ENCODE peak calls at places on chromosomes 13 and 19, in nine cellular contexts. One of them, this sample, is unnamed.
A peak's percentile ranks its signal among the peaks of the same experiment; 100 is the strongest.

GRCh38 chr13:49516467-49516866 is 20.7 kb downstream of the PHF11 start:
- DNase-seq in WERI-Rb-1: no peak
- DNase-seq in T-helper 9 cell: no peak
- DNase-seq in dermis blood vessel endothelial cell: no peak
- DNase-seq in fibroblast of the aortic adventitia: no peak
- DNase-seq in AML-193: no peak
- DNase-seq in colonic mucosa: no peak
- DNase-seq in stimulated activated CD4-positive, alpha-beta T cell treated with anti-CD3 and anti-CD28 coated beads, Interleukin-15, amount 100 ng/mL, for 48 hours: no peak
- DNase-seq in activated T-cell treated with anti-CD3 and anti-CD28 coated beads, Interleukin-2, amount 50 U/mL, for 72 hours: no peak
- DNase-seq in this sample: no peak

GRCh38 chr19:14147797-14148605 is 11.6 kb upstream of the ASF1B start:
- DNase-seq in WERI-Rb-1: peak; percentile 77
- DNase-seq in T-helper 9 cell: peak; percentile 41
- DNase-seq in dermis blood vessel endothelial cell: peak; percentile 84
- DNase-seq in fibroblast of the aortic adventitia: peak; percentile 74
- DNase-seq in AML-193: no peak
- DNase-seq in colonic mucosa: peak; percentile 72
- DNase-seq in stimulated activated CD4-positive, alpha-beta T cell treated with anti-CD3 and anti-CD28 coated beads, Interleukin-15, amount 100 ng/mL, for 48 hours: no peak
- DNase-seq in activated T-cell treated with anti-CD3 and anti-CD28 coated beads, Interleukin-2, amount 50 U/mL, for 72 hours: peak; percentile 75
- DNase-seq in this sample: peak; percentile 27

GRCh38 chr13:111993701-111994100 is 73.2 kb upstream of the SOX1 start:
- DNase-seq in WERI-Rb-1: no peak
- DNase-seq in T-helper 9 cell: no peak
- DNase-seq in dermis blood vessel endothelial cell: no peak
- DNase-seq in fibroblast of the aortic adventitia: no peak
- DNase-seq in AML-193: no peak
- DNase-seq in colonic mucosa: no peak
- DNase-seq in stimulated activated CD4-positive, alpha-beta T cell treated with anti-CD3 and anti-CD28 coated beads, Interleukin-15, amount 100 ng/mL, for 48 hours: no peak
- DNase-seq in activated T-cell treated with anti-CD3 and anti-CD28 coated beads, Interleukin-2, amount 50 U/mL, for 72 hours: no peak
- DNase-seq in this sample: no peak

GRCh38 chr13:20193142-20193923 is 595 bp upstream of the GJB2 start:
- DNase-seq in WERI-Rb-1: no peak
- DNase-seq in T-helper 9 cell: no peak
- DNase-seq in dermis blood vessel endothelial cell: no peak
- DNase-seq in fibroblast of the aortic adventitia: peak; percentile 12
- DNase-seq in AML-193: no peak
- DNase-seq in colonic mucosa: no peak
- DNase-seq in stimulated activated CD4-positive, alpha-beta T cell treated with anti-CD3 and anti-CD28 coated beads, Interleukin-15, amount 100 ng/mL, for 48 hours: no peak
- DNase-seq in activated T-cell treated with anti-CD3 and anti-CD28 coated beads, Interleukin-2, amount 50 U/mL, for 72 hours: peak; percentile 19
- DNase-seq in this sample: no peak

GRCh38 chr19:47341734-47342133 is 7.4 kb upstream of the DHX34 start:
- DNase-seq in WERI-Rb-1: no peak
- DNase-seq in T-helper 9 cell: no peak
- DNase-seq in dermis blood vessel endothelial cell: no peak
- DNase-seq in fibroblast of the aortic adventitia: no peak
- DNase-seq in AML-193: no peak
- DNase-seq in colonic mucosa: no peak
- DNase-seq in stimulated activated CD4-positive, alpha-beta T cell treated with anti-CD3 and anti-CD28 coated beads, Interleukin-15, amount 100 ng/mL, for 48 hours: no peak
- DNase-seq in activated T-cell treated with anti-CD3 and anti-CD28 coated beads, Interleukin-2, amount 50 U/mL, for 72 hours: no peak
- DNase-seq in this sample: no peak

GRCh38 chr13:42119875-42120274 is 71.4 kb downstream of the DGKH start:
- DNase-seq in WERI-Rb-1: no peak
- DNase-seq in T-helper 9 cell: no peak
- DNase-seq in dermis blood vessel endothelial cell: no peak
- DNase-seq in fibroblast of the aortic adventitia: no peak
- DNase-seq in AML-193: no peak
- DNase-seq in colonic mucosa: no peak
- DNase-seq in stimulated activated CD4-positive, alpha-beta T cell treated with anti-CD3 and anti-CD28 coated beads, Interleukin-15, amount 100 ng/mL, for 48 hours: no peak
- DNase-seq in activated T-cell treated with anti-CD3 and anti-CD28 coated beads, Interleukin-2, amount 50 U/mL, for 72 hours: no peak
- DNase-seq in this sample: no peak

GRCh38 chr13:35144496-35144895 is 202.4 kb downstream of the NBEA start:
- DNase-seq in WERI-Rb-1: no peak
- DNase-seq in T-helper 9 cell: no peak
- DNase-seq in dermis blood vessel endothelial cell: no peak
- DNase-seq in fibroblast of the aortic adventitia: peak; percentile 45
- DNase-seq in AML-193: no peak
- DNase-seq in colonic mucosa: no peak
- DNase-seq in stimulated activated CD4-positive, alpha-beta T cell treated with anti-CD3 and anti-CD28 coated beads, Interleukin-15, amount 100 ng/mL, for 48 hours: no peak
- DNase-seq in activated T-cell treated with anti-CD3 and anti-CD28 coated beads, Interleukin-2, amount 50 U/mL, for 72 hours: no peak
- DNase-seq in this sample: no peak

GRCh38 chr19:5037936-5038335 is 69.0 kb downstream of the KDM4B start:
- DNase-seq in WERI-Rb-1: no peak
- DNase-seq in T-helper 9 cell: no peak
- DNase-seq in dermis blood vessel endothelial cell: no peak
- DNase-seq in fibroblast of the aortic adventitia: no peak
- DNase-seq in AML-193: no peak
- DNase-seq in colonic mucosa: no peak
- DNase-seq in stimulated activated CD4-positive, alpha-beta T cell treated with anti-CD3 and anti-CD28 coated beads, Interleukin-15, amount 100 ng/mL, for 48 hours: no peak
- DNase-seq in activated T-cell treated with anti-CD3 and anti-CD28 coated beads, Interleukin-2, amount 50 U/mL, for 72 hours: no peak
- DNase-seq in this sample: no peak

GRCh38 chr19:31667106-31667505 is 317.9 kb upstream of the TSHZ3 start:
- DNase-seq in WERI-Rb-1: no peak
- DNase-seq in T-helper 9 cell: no peak
- DNase-seq in dermis blood vessel endothelial cell: no peak
- DNase-seq in fibroblast of the aortic adventitia: no peak
- DNase-seq in AML-193: no peak
- DNase-seq in colonic mucosa: no peak
- DNase-seq in stimulated activated CD4-positive, alpha-beta T cell treated with anti-CD3 and anti-CD28 coated beads, Interleukin-15, amount 100 ng/mL, for 48 hours: no peak
- DNase-seq in activated T-cell treated with anti-CD3 and anti-CD28 coated beads, Interleukin-2, amount 50 U/mL, for 72 hours: no peak
- DNase-seq in this sample: no peak

GRCh38 chr19:32372726-32373613 is 27.6 kb downstream of the ZNF507 start:
- DNase-seq in WERI-Rb-1: no peak
- DNase-seq in T-helper 9 cell: no peak
- DNase-seq in dermis blood vessel endothelial cell: no peak
- DNase-seq in fibroblast of the aortic adventitia: no peak
- DNase-seq in AML-193: no peak
- DNase-seq in colonic mucosa: no peak
- DNase-seq in stimulated activated CD4-positive, alpha-beta T cell treated with anti-CD3 and anti-CD28 coated beads, Interleukin-15, amount 100 ng/mL, for 48 hours: no peak
- DNase-seq in activated T-cell treated with anti-CD3 and anti-CD28 coated beads, Interleukin-2, amount 50 U/mL, for 72 hours: no peak
- DNase-seq in this sample: no peak

GRCh38 chr19:28492616-28493015 is 720.3 kb downstream of the UQCRFS1 start:
- DNase-seq in WERI-Rb-1: no peak
- DNase-seq in T-helper 9 cell: no peak
- DNase-seq in dermis blood vessel endothelial cell: no peak
- DNase-seq in fibroblast of the aortic adventitia: no peak
- DNase-seq in AML-193: no peak
- DNase-seq in colonic mucosa: no peak
- DNase-seq in stimulated activated CD4-positive, alpha-beta T cell treated with anti-CD3 and anti-CD28 coated beads, Interleukin-15, amount 100 ng/mL, for 48 hours: no peak
- DNase-seq in activated T-cell treated with anti-CD3 and anti-CD28 coated beads, Interleukin-2, amount 50 U/mL, for 72 hours: no peak
- DNase-seq in this sample: no peak

GRCh38 chr19:40609561-40610395 is 8.6 kb downstream of the LTBP4 start:
- DNase-seq in WERI-Rb-1: no peak
- DNase-seq in T-helper 9 cell: peak; percentile 83
- DNase-seq in dermis blood vessel endothelial cell: peak; percentile 56
- DNase-seq in fibroblast of the aortic adventitia: peak; percentile 73
- DNase-seq in AML-193: peak; percentile 72
- DNase-seq in colonic mucosa: peak; percentile 98
- DNase-seq in stimulated activated CD4-positive, alpha-beta T cell treated with anti-CD3 and anti-CD28 coated beads, Interleukin-15, amount 100 ng/mL, for 48 hours: peak; percentile 88
- DNase-seq in activated T-cell treated with anti-CD3 and anti-CD28 coated beads, Interleukin-2, amount 50 U/mL, for 72 hours: peak; percentile 97
- DNase-seq in this sample: peak; percentile 63

GRCh38 chr19:42596391-42597071 is 1.8 kb upstream of the CEACAM8 start:
- DNase-seq in WERI-Rb-1: peak; percentile 53
- DNase-seq in T-helper 9 cell: peak; percentile 37
- DNase-seq in dermis blood vessel endothelial cell: peak; percentile 52
- DNase-seq in fibroblast of the aortic adventitia: peak; percentile 7
- DNase-seq in AML-193: peak; percentile 5
- DNase-seq in colonic mucosa: peak; percentile 36
- DNase-seq in stimulated activated CD4-positive, alpha-beta T cell treated with anti-CD3 and anti-CD28 coated beads, Interleukin-15, amount 100 ng/mL, for 48 hours: no peak
- DNase-seq in activated T-cell treated with anti-CD3 and anti-CD28 coated beads, Interleukin-2, amount 50 U/mL, for 72 hours: peak; percentile 56
- DNase-seq in this sample: peak; percentile 4

GRCh38 chr13:86689901-86690300 is 890.7 kb upstream of the SLITRK6 start:
- DNase-seq in WERI-Rb-1: no peak
- DNase-seq in T-helper 9 cell: no peak
- DNase-seq in dermis blood vessel endothelial cell: no peak
- DNase-seq in fibroblast of the aortic adventitia: no peak
- DNase-seq in AML-193: no peak
- DNase-seq in colonic mucosa: no peak
- DNase-seq in stimulated activated CD4-positive, alpha-beta T cell treated with anti-CD3 and anti-CD28 coated beads, Interleukin-15, amount 100 ng/mL, for 48 hours: no peak
- DNase-seq in activated T-cell treated with anti-CD3 and anti-CD28 coated beads, Interleukin-2, amount 50 U/mL, for 72 hours: no peak
- DNase-seq in this sample: no peak

GRCh38 chr13:112443191-112444000 is 67.2 kb downstream of the SPACA7 start:
- DNase-seq in WERI-Rb-1: peak; percentile 59
- DNase-seq in T-helper 9 cell: no peak
- DNase-seq in dermis blood vessel endothelial cell: peak; percentile 33
- DNase-seq in fibroblast of the aortic adventitia: no peak
- DNase-seq in AML-193: no peak
- DNase-seq in colonic mucosa: peak; percentile 18
- DNase-seq in stimulated activated CD4-positive, alpha-beta T cell treated with anti-CD3 and anti-CD28 coated beads, Interleukin-15, amount 100 ng/mL, for 48 hours: no peak
- DNase-seq in activated T-cell treated with anti-CD3 and anti-CD28 coated beads, Interleukin-2, amount 50 U/mL, for 72 hours: peak; percentile 18
- DNase-seq in this sample: no peak

GRCh38 chr13:67273001-67273400 is 42.9 kb upstream of the PCDH9 start:
- DNase-seq in WERI-Rb-1: no peak
- DNase-seq in T-helper 9 cell: no peak
- DNase-seq in dermis blood vessel endothelial cell: no peak
- DNase-seq in fibroblast of the aortic adventitia: peak; percentile 67
- DNase-seq in AML-193: no peak
- DNase-seq in colonic mucosa: no peak
- DNase-seq in stimulated activated CD4-positive, alpha-beta T cell treated with anti-CD3 and anti-CD28 coated beads, Interleukin-15, amount 100 ng/mL, for 48 hours: no peak
- DNase-seq in activated T-cell treated with anti-CD3 and anti-CD28 coated beads, Interleukin-2, amount 50 U/mL, for 72 hours: no peak
- DNase-seq in this sample: no peak

This sample was measured in effector CD8-positive, alpha-beta T cell.